ENCODE peak calls at places on chromosomes 6 and 20, in seven cellular contexts. One of them, this sample, is unnamed.

GRCh38 chr20:51529027-51529749 is 13.3 kb downstream of the NFATC2 start:
- DNase-seq in AG20443: peak
- DNase-seq in activated T-cell treated with anti-CD3 and anti-CD28 coated beads for 24 hours: no peak
- DNase-seq in NCI-H2171 treated with DMSO at 0.1 percent for 48 hours: no peak
- DNase-seq in HAP-1: no peak
- DNase-seq in fibroblast of villous mesenchyme: peak
- DNase-seq in body of pancreas: no peak
- DNase-seq in this sample: no peak

GRCh38 chr20:58019027-58019849 is 209.2 kb downstream of the ANKRD60 start:
- DNase-seq in AG20443: peak
- DNase-seq in activated T-cell treated with anti-CD3 and anti-CD28 coated beads for 24 hours: no peak
- DNase-seq in NCI-H2171 treated with DMSO at 0.1 percent for 48 hours: no peak
- DNase-seq in HAP-1: no peak
- DNase-seq in fibroblast of villous mesenchyme: peak
- DNase-seq in body of pancreas: no peak
- DNase-seq in this sample: no peak

GRCh38 chr20:21715193-21715881 is 9.9 kb downstream of the PAX1 start:
- DNase-seq in AG20443: no peak
- DNase-seq in activated T-cell treated with anti-CD3 and anti-CD28 coated beads for 24 hours: no peak
- DNase-seq in NCI-H2171 treated with DMSO at 0.1 percent for 48 hours: no peak
- DNase-seq in HAP-1: no peak
- DNase-seq in fibroblast of villous mesenchyme: no peak
- DNase-seq in body of pancreas: no peak
- DNase-seq in this sample: no peak

GRCh38 chr20:1330075-1330830 is 1.3 kb upstream of the SDCBP2 start:
- DNase-seq in AG20443: peak
- DNase-seq in activated T-cell treated with anti-CD3 and anti-CD28 coated beads for 24 hours: no peak
- DNase-seq in NCI-H2171 treated with DMSO at 0.1 percent for 48 hours: no peak
- DNase-seq in HAP-1: no peak
- DNase-seq in fibroblast of villous mesenchyme: peak
- DNase-seq in body of pancreas: peak
- DNase-seq in this sample: no peak

GRCh38 chr20:60074276-60074675 is 116.1 kb downstream of the CDH26 start:
- DNase-seq in AG20443: no peak
- DNase-seq in activated T-cell treated with anti-CD3 and anti-CD28 coated beads for 24 hours: no peak
- DNase-seq in NCI-H2171 treated with DMSO at 0.1 percent for 48 hours: no peak
- DNase-seq in HAP-1: no peak
- DNase-seq in fibroblast of villous mesenchyme: no peak
- DNase-seq in body of pancreas: no peak
- DNase-seq in this sample: no peak

GRCh38 chr6:2862712-2863174 is 21.1 kb upstream of the SERPINB1 start:
- DNase-seq in AG20443: no peak
- DNase-seq in activated T-cell treated with anti-CD3 and anti-CD28 coated beads for 24 hours: no peak
- DNase-seq in NCI-H2171 treated with DMSO at 0.1 percent for 48 hours: no peak
- DNase-seq in HAP-1: no peak
- DNase-seq in fibroblast of villous mesenchyme: peak
- DNase-seq in body of pancreas: no peak
- DNase-seq in this sample: no peak

GRCh38 chr6:37587776-37588744 is 88.4 kb upstream of the CCDC167 start:
- DNase-seq in AG20443: no peak
- DNase-seq in activated T-cell treated with anti-CD3 and anti-CD28 coated beads for 24 hours: no peak
- DNase-seq in NCI-H2171 treated with DMSO at 0.1 percent for 48 hours: peak
- DNase-seq in HAP-1: no peak
- DNase-seq in fibroblast of villous mesenchyme: no peak
- DNase-seq in body of pancreas: no peak
- DNase-seq in this sample: no peak

GRCh38 chr20:42338274-42339172 is 720.3 kb upstream of the CHD6 start:
- DNase-seq in AG20443: no peak
- DNase-seq in activated T-cell treated with anti-CD3 and anti-CD28 coated beads for 24 hours: no peak
- DNase-seq in NCI-H2171 treated with DMSO at 0.1 percent for 48 hours: peak
- DNase-seq in HAP-1: no peak
- DNase-seq in fibroblast of villous mesenchyme: no peak
- DNase-seq in body of pancreas: no peak
- DNase-seq in this sample: no peak

GRCh38 chr20:12331236-12331635 is 413.5 kb downstream of the BTBD3 start:
- DNase-seq in AG20443: no peak
- DNase-seq in activated T-cell treated with anti-CD3 and anti-CD28 coated beads for 24 hours: no peak
- DNase-seq in NCI-H2171 treated with DMSO at 0.1 percent for 48 hours: no peak
- DNase-seq in HAP-1: no peak
- DNase-seq in fibroblast of villous mesenchyme: no peak
- DNase-seq in body of pancreas: peak
- DNase-seq in this sample: no peak